ENCODE peak calls at places on chromosomes 13 and 19, in four cellular contexts. X is foreskin melanocyte; N is stimulated activated CD8-positive, alpha-beta memory T cell treated with anti-CD3 and anti-CD28 coated beads, Interleukin-7, amount 100 ng/mL, for 4 hours; S is stimulated activated CD4-positive, alpha-beta T cell treated with anti-CD3 and anti-CD28 coated beads, Interleukin-15, amount 100 ng/mL, for 1 hour. E is an unnamed sample.

GRCh38 chr13:77330009-77330471 is 3.1 kb upstream of the MYCBP2 start:
- DNase-seq in X (peak), N (no peak), S (no peak), E (peak)

GRCh38 chr13:20547479-20547908 is 19.5 kb upstream of the IFT88 start:
- DNase-seq in X (no peak), N (no peak), S (no peak), E (peak)

GRCh38 chr19:55591555-55591954 is 7.8 kb downstream of the FIZ1 start:
- DNase-seq in X (no peak), N (no peak), S (no peak), E (no peak)

GRCh38 chr19:35249146-35249847 is 495 bp downstream of the LSR start:
- DNase-seq in X (no peak), N (no peak), S (no peak), E (no peak)

GRCh38 chr13:23380534-23380933 is 53.0 kb downstream of the SACS start:
- DNase-seq in X (no peak), N (no peak), S (no peak), E (no peak)

GRCh38 chr13:39956036-39956435 is 300.6 kb downstream of the COG6 start:
- DNase-seq in X (no peak), N (no peak), S (no peak), E (no peak)

GRCh38 chr19:17829855-17830566 is 8.7 kb upstream of the INSL3 start:
- DNase-seq in X (no peak), N (no peak), S (no peak), E (peak)

GRCh38 chr13:44311011-44311481 is 62.6 kb upstream of the SERP2 start:
- DNase-seq in X (no peak), N (no peak), S (no peak), E (no peak)

GRCh38 chr13:108508263-108508662 is 121.1 kb upstream of the MYO16 start:
- DNase-seq in X (peak), N (no peak), S (no peak), E (peak)

GRCh38 chr19:11457115-11457514 is 21.7 kb downstream of the PRKCSH start:
- DNase-seq in X (no peak), N (no peak), S (no peak), E (no peak)

GRCh38 chr13:39961036-39961435 is 305.6 kb downstream of the COG6 start:
- DNase-seq in X (peak), N (no peak), S (no peak), E (no peak)

GRCh38 chr19:30388327-30388726 is 16.1 kb downstream of the ZNF536 start:
- DNase-seq in X (no peak), N (no peak), S (no peak), E (no peak)

GRCh38 chr19:54790711-54791110 is 12.7 kb upstream of the KIR2DL4 start:
- DNase-seq in X (no peak), N (no peak), S (no peak), E (no peak)

GRCh38 chr13:71712988-71713653 is 153.9 kb downstream of the DACH1 start:
- DNase-seq in X (no peak), N (no peak), S (no peak), E (no peak)

GRCh38 chr13:39910041-39910440 is 254.6 kb downstream of the COG6 start:
- DNase-seq in X (no peak), N (no peak), S (no peak), E (no peak)

GRCh38 chr19:42335374-42335936 is 10.0 kb downstream of the MEGF8 start:
- DNase-seq in X (no peak), N (no peak), S (no peak), E (no peak)

GRCh38 chr13:95643471-95643813 is 1.1 kb downstream of the DZIP1 start:
- DNase-seq in X (peak), N (no peak), S (no peak), E (no peak)